ENCODE peak calls at places on chromosomes 5 and 9, in eight cellular contexts. T, N, P, D, X, G, I and O are unnamed samples.

GRCh38 chr9:68751556-68751955 is 46.5 kb downstream of the PIP5K1B start:
- DNase-seq in T (no peak), N (no peak), P (no peak), D (no peak), X (peak; percentile 21), G (no peak), I (no peak), O (no peak)

GRCh38 chr5:80083115-80083890 is 48.2 kb downstream of the THBS4 start:
- DNase-seq in T (no peak), N (peak; percentile 57), P (peak; percentile 81), D (peak; percentile 13), X (peak; percentile 94), G (no peak), I (no peak), O (no peak)

GRCh38 chr5:116002116-116002906 is 30.0 kb upstream of the ARL14EPL start:
- DNase-seq in T (no peak), N (no peak), P (no peak), D (no peak), X (peak; percentile 40), G (no peak), I (no peak), O (no peak)

GRCh38 chr9:110638381-110638954 is 30.1 kb upstream of the MUSK start:
- DNase-seq in T (no peak), N (no peak), P (no peak), D (no peak), X (peak; percentile 67), G (no peak), I (no peak), O (no peak)

GRCh38 chr5:126471875-126472537 is 48.8 kb downstream of the GRAMD2B start:
- DNase-seq in T (no peak), N (no peak), P (no peak), D (no peak), X (peak; percentile 88), G (no peak), I (no peak), O (no peak)

GRCh38 chr5:9546973-9547947 is 1.4 kb upstream of the SEMA5A start:
- DNase-seq in T (no peak), N (no peak), P (no peak), D (no peak), X (peak; percentile 74), G (no peak), I (peak; percentile 72), O (peak; percentile 38)

GRCh38 chr5:143101740-143102386 is 301.6 kb downstream of the NR3C1 start:
- DNase-seq in T (no peak), N (no peak), P (no peak), D (no peak), X (peak; percentile 29), G (no peak), I (no peak), O (no peak)

GRCh38 chr5:128290152-128290858 is 206.7 kb downstream of the SLC12A2 start:
- DNase-seq in T (no peak), N (no peak), P (no peak), D (no peak), X (peak; percentile 10), G (no peak), I (no peak), O (no peak)

GRCh38 chr9:120043448-120043847 is 536.5 kb downstream of the CDK5RAP2 start:
- DNase-seq in T (no peak), N (no peak), P (no peak), D (no peak), X (peak; percentile 13), G (no peak), I (no peak), O (no peak)

GRCh38 chr5:139642213-139642612 is 5.9 kb upstream of the CXXC5 start:
- DNase-seq in T (peak; percentile 5), N (no peak), P (no peak), D (no peak), X (no peak), G (peak; percentile 40), I (no peak), O (no peak)

GRCh38 chr5:146340260-146341081 is 1.8 kb downstream of the POU4F3 start:
- DNase-seq in T (peak; percentile 52), N (no peak), P (peak; percentile 4), D (no peak), X (peak; percentile 76), G (no peak), I (peak; percentile 36), O (peak; percentile 56)

GRCh38 chr9:27451207-27451792 is 72.8 kb upstream of the IFNK start:
- DNase-seq in T (no peak), N (no peak), P (no peak), D (no peak), X (no peak), G (no peak), I (no peak), O (no peak)

GRCh38 chr5:34571380-34572041 is 84.6 kb upstream of the RAI14 start:
- DNase-seq in T (no peak), N (no peak), P (no peak), D (no peak), X (peak; percentile 79), G (no peak), I (no peak), O (no peak)

GRCh38 chr5:170067152-170067551 is 38.5 kb upstream of the FOXI1 start:
- DNase-seq in T (no peak), N (no peak), P (no peak), D (no peak), X (no peak), G (no peak), I (no peak), O (no peak)

GRCh38 chr5:23007226-23007625 is 154.1 kb upstream of the CDH12 start:
- DNase-seq in T (no peak), N (no peak), P (no peak), D (no peak), X (no peak), G (no peak), I (peak; percentile 54), O (no peak)

GRCh38 chr9:94714494-94714893 is 12.0 kb upstream of the AOPEP start:
- DNase-seq in T (no peak), N (no peak), P (no peak), D (no peak), X (peak; percentile 50), G (no peak), I (no peak), O (no peak)

GRCh38 chr9:1005043-1005667 is 28.7 kb downstream of the DMRT3 start:
- DNase-seq in T (no peak), N (no peak), P (peak; percentile 80), D (no peak), X (peak; percentile 79), G (no peak), I (no peak), O (peak; percentile 35)

GRCh38 chr9:80796662-80797426 is 892.5 kb downstream of the TLE1 start:
- DNase-seq in T (no peak), N (no peak), P (no peak), D (no peak), X (no peak), G (no peak), I (no peak), O (no peak)

GRCh38 chr5:1765141-1765879 is 34.3 kb downstream of the MRPL36 start:
- DNase-seq in T (no peak), N (no peak), P (peak; percentile 66), D (no peak), X (no peak), G (peak; percentile 24), I (no peak), O (no peak)

GRCh38 chr9:76691761-76692313 is 72.4 kb upstream of the PCA3 start:
- DNase-seq in T (no peak), N (no peak), P (no peak), D (no peak), X (no peak), G (no peak), I (no peak), O (no peak)

GRCh38 chr9:70392189-70392588 is 22.3 kb downstream of the KLF9 start:
- DNase-seq in T (no peak), N (no peak), P (peak; percentile 21), D (no peak), X (peak; percentile 22), G (no peak), I (no peak), O (no peak)
- H3K4me1 ChIP-seq in T (peaks cover 98% of the 10 kb centered on the region), N (peaks cover 80% of the 10 kb centered on the region), P (no peaks in the 10 kb centered on the region), D (peaks cover 13% of the 10 kb centered on the region), X (no peaks in the 10 kb centered on the region), G (peaks cover 49% of the 10 kb centered on the region), I (peaks cover 31% of the 10 kb centered on the region), O (peaks cover 64% of the 10 kb centered on the region)

GRCh38 chr5:32814620-32815019 is 103.5 kb downstream of the NPR3 start:
- DNase-seq in T (no peak), N (no peak), P (no peak), D (no peak), X (peak; percentile 72), G (no peak), I (no peak), O (no peak)

GRCh38 chr5:32812399-32812798 is 101.3 kb downstream of the NPR3 start:
- DNase-seq in T (no peak), N (no peak), P (no peak), D (no peak), X (no peak), G (no peak), I (no peak), O (no peak)

GRCh38 chr5:32810812-32811211 is 99.7 kb downstream of the NPR3 start:
- DNase-seq in T (no peak), N (no peak), P (no peak), D (no peak), X (peak; percentile 93), G (no peak), I (no peak), O (peak; percentile 26)

DNA sequence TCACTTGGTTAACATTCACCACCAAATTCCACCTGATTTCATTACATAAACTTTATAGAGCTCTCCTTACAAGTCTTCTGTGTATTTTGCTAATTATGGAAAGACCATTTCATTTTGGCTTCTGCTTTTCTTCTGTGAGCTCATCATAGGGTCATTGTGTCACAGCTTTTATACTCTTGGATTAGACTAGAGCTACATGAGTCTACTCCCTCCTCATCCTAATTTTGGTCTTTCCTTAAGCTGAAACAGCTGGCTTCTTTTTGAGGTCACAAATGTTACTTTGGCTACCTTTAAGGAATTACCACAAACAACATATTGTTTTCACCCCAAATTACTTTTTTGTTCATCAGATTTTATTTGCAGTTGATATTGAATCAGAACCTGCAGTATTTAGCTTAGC is 103.0 kb downstream of the NPR3 start:
- DNase-seq in T (no peak), N (no peak), P (no peak), D (no peak), X (peak; percentile 38), G (no peak), I (no peak), O (no peak)
- H3K4me1 ChIP-seq in T (no peaks in the 10 kb centered on the region), N (no peaks in the 10 kb centered on the region), P (no peaks in the 10 kb centered on the region), D (no peaks in the 10 kb centered on the region), X (peaks cover 41% of the 10 kb centered on the region), G (peaks cover 23% of the 10 kb centered on the region), I (no peaks in the 10 kb centered on the region), O (peaks cover 19% of the 10 kb centered on the region)

GRCh38 chr9:133054966-133055365 is 6.8 kb upstream of the CEL start:
- DNase-seq in T (no peak), N (no peak), P (no peak), D (no peak), X (peak; percentile 71), G (no peak), I (no peak), O (peak; percentile 94)
- H3K4me1 ChIP-seq in T (peaks cover 16% of the 10 kb centered on the region), N (peaks cover 33% of the 10 kb centered on the region), P (peaks cover 19% of the 10 kb centered on the region), D (peaks cover 5% of the 10 kb centered on the region), X (peaks cover 9% of the 10 kb centered on the region), G (peaks cover 10% of the 10 kb centered on the region), I (peaks cover 12% of the 10 kb centered on the region), O (peaks cover 100% of the 10 kb centered on the region)

DNA sequence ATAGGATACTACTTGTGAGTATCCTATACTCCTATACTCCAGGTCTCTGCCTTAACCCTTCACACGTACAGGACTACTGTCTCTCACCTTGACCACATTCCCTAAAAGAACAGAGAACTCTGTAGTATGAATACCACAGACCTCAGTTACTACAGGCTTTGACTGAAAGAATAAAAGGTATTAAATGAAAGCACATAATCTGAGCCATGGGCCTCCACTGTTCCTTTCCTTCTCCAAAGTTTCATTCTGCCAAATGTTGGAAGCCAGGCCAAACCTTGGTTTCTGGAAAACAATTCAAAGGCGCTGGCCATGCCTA is 191.5 kb downstream of the TSSK1B start:
- DNase-seq in T (no peak), N (no peak), P (no peak), D (no peak), X (no peak), G (no peak), I (no peak), O (no peak)
- H3K4me1 ChIP-seq in T (no peaks in the 10 kb centered on the region), N (no peaks in the 10 kb centered on the region), P (no peaks in the 10 kb centered on the region), D (no peaks in the 10 kb centered on the region), X (peaks cover 24% of the 10 kb centered on the region), G (no peaks in the 10 kb centered on the region), I (no peaks in the 10 kb centered on the region), O (no peaks in the 10 kb centered on the region)